ENCODE peak calls at places on chromosomes 2 and 18, in six cellular contexts. M, R, K, U, C and A are unnamed samples.

GRCh38 chr18:70499218-70499691 is 210.4 kb downstream of the SOCS6 start:
- DNase-seq in U (no peak), K (no peak), M (no peak), C (no peak), R (no peak), A (no peak)

GRCh38 chr2:38010995-38011394 is 65.0 kb downstream of the CYP1B1 start:
- DNase-seq in R (no peak), C (no peak), K (no peak), M (no peak), U (peak), A (no peak)

GRCh38 chr2:96399342-96400048 is 63.9 kb downstream of the NCAPH start:
- DNase-seq in C (no peak), U (no peak), K (no peak), R (no peak), M (peak), A (no peak)

GRCh38 chr2:191255271-191255670 is 10.1 kb downstream of the MYO1B start:
- DNase-seq in M (no peak), K (no peak), R (no peak), C (no peak), U (no peak), A (no peak)

GRCh38 chr2:85706604-85707296 is 12.6 kb downstream of the GNLY start:
- DNase-seq in K (no peak), M (peak), C (peak), U (no peak), R (peak), A (no peak)

GRCh38 chr2:128301021-128301420 is 17.6 kb downstream of the HS6ST1 start:
- DNase-seq in U (no peak), C (peak), R (no peak), M (no peak), K (no peak), A (no peak)

GRCh38 chr2:38095655-38095995 is 19.7 kb upstream of the CYP1B1 start:
- DNase-seq in U (no peak), C (no peak), M (no peak), K (no peak), R (no peak), A (no peak)

GRCh38 chr2:38315707-38316333 is 61.3 kb downstream of the ATL2 start:
- DNase-seq in U (peak), R (no peak), K (peak), C (no peak), M (no peak), A (peak)

GRCh38 chr18:72458256-72458655 is 85.9 kb downstream of the CBLN2 start:
- DNase-seq in U (peak), M (no peak), K (peak), C (no peak), R (no peak), A (no peak)

GRCh38 chr18:31931163-31931885 is 11.6 kb downstream of the TRAPPC8 start:
- DNase-seq in C (no peak), U (peak), R (no peak), K (peak), M (no peak), A (peak)

GRCh38 chr18:5393779-5394178 is 98.3 kb upstream of the ZBTB14 start:
- DNase-seq in U (peak), K (peak), R (no peak), C (no peak), M (no peak), A (peak)

GRCh38 chr2:126389446-126389845 is 266.5 kb upstream of the GYPC start:
- DNase-seq in M (no peak), C (no peak), R (no peak), K (no peak), U (no peak), A (no peak)

GRCh38 chr2:220959391-220959802 is 612.7 kb downstream of the EPHA4 start:
- DNase-seq in U (no peak), K (no peak), M (no peak), C (no peak), R (peak), A (no peak)

GRCh38 chr18:68826111-68826510 is 28.2 kb downstream of the CCDC102B start:
- DNase-seq in U (no peak), C (no peak), M (no peak), K (no peak), R (peak), A (no peak)

GRCh38 chr2:74632939-74633312 is 15.2 kb downstream of the M1AP start:
- DNase-seq in K (no peak), C (no peak), R (no peak), M (no peak), U (no peak), A (no peak)

GRCh38 chr2:44960871-44961270 is 19.4 kb downstream of the SIX3 start:
- DNase-seq in M (no peak), K (no peak), C (no peak), U (no peak), R (no peak), A (no peak)

GRCh38 chr2:44964704-44965343 is 23.3 kb downstream of the SIX3 start:
- DNase-seq in M (no peak), K (no peak), C (no peak), R (no peak), U (no peak), A (no peak)

GRCh38 chr2:44965684-44966083 is 24.2 kb downstream of the SIX3 start:
- DNase-seq in K (no peak), U (peak), M (no peak), C (no peak), R (no peak), A (no peak)

GRCh38 chr2:44959855-44960254 is 18.4 kb downstream of the SIX3 start:
- DNase-seq in U (no peak), M (no peak), C (no peak), R (no peak), K (no peak), A (no peak)

GRCh38 chr2:44962176-44962695 is 20.7 kb downstream of the SIX3 start:
- DNase-seq in R (no peak), C (no peak), M (no peak), K (no peak), U (no peak), A (no peak)
- H3K4me3 ChIP-seq in R (no peak), C (no peak), M (no peak), K (no peak), U (no peak), A (no peak)

GRCh38 chr2:240146591-240147278 is 6.3 kb upstream of the OTOS start:
- DNase-seq in U (no peak), M (no peak), C (no peak), R (no peak), K (no peak), A (no peak)

GRCh38 chr2:240146141-240146561 is 5.7 kb upstream of the OTOS start:
- DNase-seq in M (no peak), C (no peak), U (no peak), K (no peak), R (no peak), A (no peak)

GRCh38 chr2:240147382-240147781 is 6.9 kb upstream of the OTOS start:
- DNase-seq in K (no peak), C (no peak), R (no peak), M (no peak), U (no peak), A (no peak)

GRCh38 chr2:240149943-240150784 is 9.7 kb upstream of the OTOS start:
- DNase-seq in C (no peak), R (no peak), U (peak), M (no peak), K (no peak), A (peak)

GRCh38 chr2:240147911-240148587 is 7.6 kb upstream of the OTOS start:
- DNase-seq in U (no peak), C (no peak), K (no peak), M (no peak), R (no peak), A (no peak)
- TF ChIP-seq CTCF in U (no peak), C (no peak), K (no peak), M (no peak), R (no peak), A (no peak)

GRCh38 chr18:10046178-10046807 is 132.5 kb downstream of the VAPA start:
- DNase-seq in U (no peak), C (no peak), K (no peak), R (peak), M (no peak), A (no peak)
- H3K4me3 ChIP-seq in U (no peak), C (no peak), K (no peak), R (no peak), M (no peak), A (no peak)

DNA sequence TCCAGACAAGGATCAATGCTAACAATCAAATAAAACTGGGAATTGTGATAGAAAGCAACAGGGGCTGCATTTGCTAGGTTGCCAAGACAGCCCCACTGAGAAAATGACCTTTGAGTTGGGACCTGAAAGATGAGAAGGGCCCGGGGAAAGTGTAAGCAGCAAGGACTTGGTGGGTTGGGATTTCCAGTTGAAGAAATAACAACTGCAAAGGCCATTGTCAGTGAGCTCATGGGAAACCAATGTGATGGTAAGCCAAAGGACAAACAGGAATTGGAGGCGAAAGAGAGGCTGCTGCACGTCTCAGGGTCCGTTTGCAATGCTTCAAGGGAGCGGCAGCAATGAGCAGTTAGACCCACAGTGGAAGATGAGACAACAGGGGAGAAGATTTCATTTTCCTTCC is 51.5 kb upstream of the RGPD4 start:
- DNase-seq in U (no peak), C (no peak), R (no peak), K (no peak), M (no peak), A (no peak)
- TF ChIP-seq CTCF in U (no peak), C (no peak), R (no peak), K (no peak), M (no peak), A (no peak)

GRCh38 chr2:17814601-17815000 is 1.7 kb upstream of the MSGN1 start:
- DNase-seq in K (no peak), M (no peak), R (no peak), C (no peak), U (no peak), A (no peak)

GRCh38 chr2:17816396-17817245 is at the start of gene MSGN1:
- DNase-seq in R (no peak), U (no peak), C (no peak), M (no peak), K (no peak), A (no peak)

GRCh38 chr2:17813742-17814458 is 2.4 kb upstream of the MSGN1 start:
- DNase-seq in K (no peak), M (no peak), R (no peak), C (peak), U (peak), A (peak)

GRCh38 chr2:17813015-17813741 is 3.1 kb upstream of the MSGN1 start:
- DNase-seq in K (peak), M (no peak), C (no peak), R (no peak), U (peak), A (no peak)

DNA sequence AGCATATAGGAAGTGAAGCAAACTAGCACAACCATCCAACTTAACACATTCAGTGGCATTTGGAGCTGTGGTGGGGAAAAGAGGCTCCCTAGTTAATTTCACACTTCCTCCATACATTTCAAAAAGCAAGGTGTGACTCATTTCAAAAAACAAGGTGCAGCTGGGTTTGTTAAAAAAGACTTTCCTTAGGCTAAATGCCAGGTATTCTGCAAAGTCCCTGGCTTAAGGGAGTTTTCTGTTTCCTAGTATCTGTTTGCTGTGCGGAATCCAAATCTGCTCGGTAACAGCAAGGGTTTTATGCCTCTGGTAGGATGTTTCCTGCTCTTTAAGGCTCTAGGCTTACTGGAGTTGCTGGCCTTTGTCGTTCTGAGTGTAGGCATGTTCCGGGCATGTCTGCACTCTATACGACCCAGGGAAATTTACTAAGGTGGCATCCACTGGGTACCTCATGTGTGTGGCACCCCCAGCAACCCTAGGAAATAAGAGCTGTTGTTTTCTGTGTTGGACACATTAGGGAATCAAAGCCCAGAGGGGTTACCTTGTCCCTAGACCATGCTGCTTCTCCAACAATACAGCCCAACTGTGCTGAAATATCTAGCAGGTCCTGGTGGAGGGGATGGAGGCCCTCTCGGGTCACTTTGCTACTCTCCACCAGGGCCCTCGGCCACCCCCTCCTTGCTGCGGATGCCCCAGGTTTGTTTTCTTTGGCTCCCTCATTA is 635 bp upstream of the MSGN1 start:
- DNase-seq in K (no peak), M (no peak), U (no peak), R (no peak), C (no peak), A (no peak)
- H3K4me3 ChIP-seq in K (no peak), M (no peak), U (no peak), R (no peak), C (no peak), A (no peak)

GRCh38 chr2:118133916-118134315 is 45.6 kb downstream of the INSIG2 start:
- DNase-seq in C (no peak), M (no peak), R (no peak), K (no peak), U (no peak), A (no peak)
- TF ChIP-seq CTCF in C (no peak), M (no peak), R (no peak), K (no peak), U (no peak), A (no peak)

GRCh38 chr18:79367989-79368388 is 27.7 kb upstream of the NFATC1 start:
- DNase-seq in K (peak), M (no peak), R (no peak), C (no peak), U (peak), A (no peak)
- H3K4me3 ChIP-seq in K (no peak), M (no peak), R (no peak), C (no peak), U (no peak), A (no peak)

GRCh38 chr2:71282493-71282892 is 49.1 kb upstream of the ZNF638 start:
- DNase-seq in R (no peak), K (no peak), C (no peak), U (peak), M (no peak), A (no peak)
- TF ChIP-seq CTCF in R (no peak), K (no peak), C (peak), U (peak), M (no peak), A (no peak)

GRCh38 chr2:231614559-231615057 is 21.9 kb downstream of the TEX44 start:
- DNase-seq in C (peak), U (no peak), M (no peak), K (no peak), R (no peak), A (no peak)
- H3K4me3 ChIP-seq in C (peak), U (peak), M (peak), K (peak), R (peak), A (peak)